ENCODE peak calls at places on chromosomes 3 and 15, in nine cellular contexts. K is A549, T is heart left ventricle, O is cardiac muscle cell, S is epithelial cell of esophagus, X is kidney epithelial cell, V is esophagus muscularis mucosa, E is psoas muscle, C is astrocyte of the spinal cord. D is an unnamed sample.

GRCh38 chr3:67123914-67124313 is 125.8 kb downstream of the KBTBD8 start:
- DNase-seq in K (no peak), T (no peak), O (no peak), S (no peak), X (no peak), V (no peak), E (no peak), C (no peak), D (no peak)

GRCh38 chr15:93042691-93043378 is 46.2 kb downstream of the RGMA start:
- DNase-seq in K (no peak), T (no peak), O (no peak), S (no peak), X (no peak), V (no peak), E (peak), C (no peak), D (no peak)

GRCh38 chr3:135103913-135104312 is 308.9 kb downstream of the EPHB1 start:
- DNase-seq in K (no peak), T (no peak), O (no peak), S (no peak), X (no peak), V (no peak), E (no peak), C (no peak), D (no peak)

GRCh38 chr15:45179221-45179985 is 8.4 kb downstream of the SHF start:
- DNase-seq in K (peak), T (no peak), O (no peak), S (peak), X (no peak), V (no peak), E (no peak), C (no peak), D (no peak)

GRCh38 chr15:64438653-64439447 is 21.5 kb upstream of the ZNF609 start:
- DNase-seq in K (no peak), T (no peak), O (no peak), S (no peak), X (no peak), V (no peak), E (no peak), C (no peak), D (no peak)

GRCh38 chr15:64101018-64101417 is 5.2 kb downstream of the SNX1 start:
- DNase-seq in K (no peak), T (no peak), O (no peak), S (no peak), X (no peak), V (no peak), E (no peak), C (no peak), D (no peak)

GRCh38 chr3:54424283-54424682 is 301.9 kb downstream of the CACNA2D3 start:
- DNase-seq in K (no peak), T (no peak), O (no peak), S (no peak), X (no peak), V (no peak), E (no peak), C (no peak), D (no peak)

GRCh38 chr3:125386811-125387210 is 11.7 kb upstream of the ZNF148 start:
- DNase-seq in K (no peak), T (no peak), O (peak), S (no peak), X (no peak), V (no peak), E (no peak), C (peak), D (no peak)

GRCh38 chr3:81352867-81353266 is 408.6 kb downstream of the GBE1 start:
- DNase-seq in K (peak), T (no peak), O (peak), S (peak), X (no peak), V (no peak), E (no peak), C (peak), D (peak)

GRCh38 chr3:146523536-146523935 is 20.9 kb downstream of the PLSCR1 start:
- DNase-seq in K (no peak), T (no peak), O (no peak), S (no peak), X (no peak), V (no peak), E (no peak), C (no peak), D (no peak)

GRCh38 chr3:23836536-23837230 is 30.9 kb downstream of the UBE2E1 start:
- DNase-seq in K (no peak), T (no peak), O (no peak), S (no peak), X (no peak), V (no peak), E (no peak), C (no peak), D (no peak)

GRCh38 chr3:140854961-140855360 is 86.7 kb upstream of the SLC25A36 start:
- DNase-seq in K (no peak), T (no peak), O (no peak), S (peak), X (no peak), V (no peak), E (no peak), C (no peak), D (no peak)

GRCh38 chr3:111173328-111173900 is 101.8 kb downstream of the NECTIN3 start:
- DNase-seq in K (no peak), T (no peak), O (no peak), S (peak), X (no peak), V (no peak), E (no peak), C (peak), D (no peak)

GRCh38 chr15:74406992-74407705 is 26.6 kb downstream of the SEMA7A start:
- DNase-seq in K (peak), T (no peak), O (peak), S (peak), X (peak), V (no peak), E (no peak), C (peak), D (peak)

GRCh38 chr3:136586580-136586979 is 165.6 kb downstream of the STAG1 start:
- DNase-seq in K (no peak), T (no peak), O (no peak), S (peak), X (no peak), V (no peak), E (no peak), C (no peak), D (no peak)

GRCh38 chr3:124951511-124952390 is 17.2 kb upstream of the MUC13 start:
- DNase-seq in K (no peak), T (no peak), O (peak), S (peak), X (no peak), V (no peak), E (no peak), C (peak), D (no peak)

GRCh38 chr15:43463542-43463941 is 29.4 kb downstream of the TP53BP1 start:
- DNase-seq in K (no peak), T (no peak), O (peak), S (no peak), X (no peak), V (no peak), E (no peak), C (peak), D (no peak)

GRCh38 chr3:160980740-160981139 is 124.4 kb downstream of the B3GALNT1 start:
- DNase-seq in K (no peak), T (no peak), O (no peak), S (no peak), X (no peak), V (no peak), E (no peak), C (no peak), D (no peak)

GRCh38 chr3:47614788-47615187 is 36.1 kb upstream of the CSPG5 start:
- DNase-seq in K (no peak), T (no peak), O (no peak), S (peak), X (no peak), V (no peak), E (no peak), C (no peak), D (no peak)

GRCh38 chr3:131218196-131218595 is 163.4 kb upstream of the NUDT16 start:
- DNase-seq in K (no peak), T (no peak), O (peak), S (peak), X (peak), V (no peak), E (no peak), C (peak), D (no peak)

GRCh38 chr3:51429138-51429537 is 38.1 kb downstream of the RBM15B start:
- DNase-seq in K (no peak), T (no peak), O (no peak), S (no peak), X (no peak), V (no peak), E (no peak), C (no peak), D (no peak)

GRCh38 chr3:79651536-79652065 is 116.2 kb downstream of the ROBO1 start:
- DNase-seq in K (peak), T (no peak), O (no peak), S (peak), X (no peak), V (no peak), E (no peak), C (peak), D (peak)

GRCh38 chr3:69865920-69866679 is 126.8 kb downstream of the MITF start:
- DNase-seq in K (peak), T (peak), O (peak), S (peak), X (peak), V (no peak), E (no peak), C (no peak), D (no peak)

GRCh38 chr3:61821823-61822251 is 260.5 kb downstream of the PTPRG start:
- DNase-seq in K (no peak), T (no peak), O (peak), S (peak), X (no peak), V (no peak), E (no peak), C (peak), D (peak)

GRCh38 chr3:54847361-54847760 is 80.5 kb downstream of the LRTM1 start:
- DNase-seq in K (no peak), T (no peak), O (no peak), S (no peak), X (no peak), V (no peak), E (no peak), C (no peak), D (no peak)

GRCh38 chr3:75631541-75631940 is 32.6 kb upstream of the FRG2C start:
- DNase-seq in K (no peak), T (no peak), O (no peak), S (no peak), X (no peak), V (peak), E (no peak), C (no peak), D (no peak)

GRCh38 chr15:52480990-52481389 is 47.7 kb downstream of the MYO5A start:
- DNase-seq in K (no peak), T (no peak), O (no peak), S (no peak), X (no peak), V (no peak), E (no peak), C (no peak), D (no peak)

GRCh38 chr3:149590691-149591441 is 67.0 kb downstream of the WWTR1 start:
- DNase-seq in K (no peak), T (no peak), O (no peak), S (no peak), X (no peak), V (no peak), E (no peak), C (no peak), D (no peak)

GRCh38 chr3:111667621-111668239 is 72.6 kb upstream of the ZBED2 start:
- DNase-seq in K (no peak), T (peak), O (peak), S (peak), X (no peak), V (no peak), E (peak), C (peak), D (no peak)

GRCh38 chr3:179175358-179175757 is 27.2 kb downstream of the PIK3CA start:
- DNase-seq in K (no peak), T (no peak), O (no peak), S (no peak), X (no peak), V (no peak), E (no peak), C (no peak), D (no peak)

GRCh38 chr3:177211503-177212277 is 14.4 kb upstream of the TBL1XR1 start:
- DNase-seq in K (peak), T (no peak), O (no peak), S (peak), X (no peak), V (no peak), E (no peak), C (no peak), D (peak)

GRCh38 chr15:74365619-74366445 is 1.6 kb downstream of the CYP11A1 start:
- DNase-seq in K (no peak), T (peak), O (peak), S (no peak), X (no peak), V (no peak), E (peak), C (peak), D (no peak)

GRCh38 chr15:62928242-62928995 is 114.1 kb upstream of the TPM1 start:
- DNase-seq in K (peak), T (peak), O (peak), S (peak), X (peak), V (no peak), E (no peak), C (peak), D (peak)
- TF ChIP-seq CTCF in K (peak), T (peak), O (peak), S (peak), X (peak), V (no peak), E (no peak), C (peak), D (peak)

DNA sequence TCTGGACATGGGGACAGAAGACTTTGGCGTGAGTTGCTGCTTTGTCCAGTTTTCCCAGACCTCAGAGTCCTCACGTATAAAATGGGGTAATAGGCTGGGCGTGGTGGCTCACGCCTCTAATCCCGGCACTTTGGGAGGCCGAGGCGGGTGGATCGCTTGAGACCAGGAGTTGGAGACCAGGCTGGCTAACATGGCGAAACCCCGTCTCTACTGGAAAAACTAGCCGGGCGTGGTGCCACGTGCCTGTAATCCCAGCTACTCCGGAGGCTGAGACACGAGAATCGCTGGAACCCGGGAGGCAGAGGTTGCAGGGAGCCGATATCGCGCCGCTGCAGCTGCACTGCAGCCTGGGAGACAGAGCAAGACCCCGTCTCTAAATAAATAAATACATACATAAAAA is 22.7 kb upstream of the IGF1R start:
- DNase-seq in K (no peak), T (no peak), O (no peak), S (no peak), X (no peak), V (no peak), E (no peak), C (no peak), D (no peak)
- H3K4me3 ChIP-seq in K (no peak), T (no peak), O (no peak), S (no peak), X (no peak), V (no peak), E (no peak), C (no peak), D (no peak)

GRCh38 chr3:147619925-147620580 is 210.9 kb downstream of the ZIC1 start:
- DNase-seq in K (no peak), T (no peak), O (no peak), S (no peak), X (no peak), V (no peak), E (no peak), C (peak), D (no peak)

GRCh38 chr3:147618636-147619035 is 209.5 kb downstream of the ZIC1 start:
- DNase-seq in K (no peak), T (no peak), O (no peak), S (no peak), X (no peak), V (no peak), E (no peak), C (peak), D (no peak)

GRCh38 chr3:147613710-147614109 is 204.5 kb downstream of the ZIC1 start:
- DNase-seq in K (no peak), T (no peak), O (no peak), S (no peak), X (no peak), V (no peak), E (no peak), C (peak), D (no peak)

GRCh38 chr3:147614210-147614609 is 205.0 kb downstream of the ZIC1 start:
- DNase-seq in K (no peak), T (no peak), O (no peak), S (no peak), X (no peak), V (no peak), E (no peak), C (peak), D (no peak)

DNA sequence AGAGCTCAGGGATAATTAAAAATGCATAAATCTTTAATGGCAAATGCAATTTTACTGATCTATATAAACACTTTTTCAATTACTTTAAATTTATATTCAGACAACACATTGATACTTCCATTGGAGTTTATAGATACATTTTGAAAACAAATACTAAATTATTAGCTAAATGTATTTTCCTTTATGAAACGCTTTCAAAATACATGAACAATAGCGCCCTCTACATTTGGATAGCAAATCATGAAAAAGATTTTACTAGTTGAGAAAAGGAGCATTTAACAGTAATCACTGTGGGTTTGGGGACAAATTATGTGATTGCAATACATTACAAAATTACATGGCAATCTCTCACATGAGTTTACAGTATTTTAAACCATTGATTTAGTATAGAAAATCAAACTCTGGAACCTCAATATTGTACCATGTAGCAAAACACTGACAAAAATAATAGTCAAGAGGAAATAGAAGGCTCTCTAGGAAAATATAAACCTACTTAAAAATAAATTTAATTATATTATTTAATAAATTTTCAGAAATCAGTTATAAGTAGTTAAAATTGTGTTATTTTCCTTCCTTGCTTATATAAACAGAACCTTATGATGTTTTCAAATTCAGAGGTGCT is 207.9 kb downstream of the ZIC1 start:
- DNase-seq in K (peak), T (no peak), O (peak), S (peak), X (no peak), V (no peak), E (no peak), C (peak), D (no peak)
- TF ChIP-seq CTCF in K (peak), T (peak), O (peak), S (peak), X (peak), V (no peak), E (peak), C (peak), D (peak)

GRCh38 chr15:22979699-22980188 is 424 bp downstream of the CYFIP1 start:
- DNase-seq in K (no peak), T (peak), O (peak), S (peak), X (no peak), V (no peak), E (peak), C (no peak), D (no peak)

GRCh38 chr15:22980189-22981136 is at the start of gene CYFIP1:
- DNase-seq in K (peak), T (peak), O (peak), S (peak), X (peak), V (no peak), E (peak), C (peak), D (no peak)

GRCh38 chr15:22978691-22979068 is 1.5 kb downstream of the CYFIP1 start:
- DNase-seq in K (no peak), T (no peak), O (no peak), S (no peak), X (no peak), V (no peak), E (no peak), C (no peak), D (no peak)

GRCh38 chr15:22979069-22979698 is 984 bp downstream of the CYFIP1 start:
- DNase-seq in K (peak), T (peak), O (peak), S (peak), X (no peak), V (no peak), E (peak), C (peak), D (no peak)

GRCh38 chr15:22981336-22981840 is 1.2 kb upstream of the CYFIP1 start:
- DNase-seq in K (no peak), T (no peak), O (no peak), S (no peak), X (no peak), V (no peak), E (no peak), C (no peak), D (no peak)
- H3K4me3 ChIP-seq in K (peak), T (no peak), O (no peak), S (peak), X (no peak), V (no peak), E (peak), C (no peak), D (peak)

GRCh38 chr3:154214320-154214719 is 93.1 kb downstream of the ARHGEF26 start:
- DNase-seq in K (no peak), T (no peak), O (no peak), S (peak), X (no peak), V (no peak), E (no peak), C (peak), D (no peak)

GRCh38 chr3:154220462-154220861 is 99.3 kb downstream of the ARHGEF26 start:
- DNase-seq in K (no peak), T (no peak), O (no peak), S (no peak), X (no peak), V (no peak), E (no peak), C (no peak), D (no peak)

GRCh38 chr3:154217663-154218062 is 96.5 kb downstream of the ARHGEF26 start:
- DNase-seq in K (no peak), T (no peak), O (no peak), S (no peak), X (no peak), V (no peak), E (no peak), C (no peak), D (no peak)

GRCh38 chr3:154224366-154224765 is 99.9 kb downstream of the DHX36 start:
- DNase-seq in K (no peak), T (no peak), O (no peak), S (no peak), X (no peak), V (no peak), E (no peak), C (no peak), D (no peak)

GRCh38 chr3:154218728-154219127 is 97.5 kb downstream of the ARHGEF26 start:
- DNase-seq in K (no peak), T (no peak), O (no peak), S (no peak), X (no peak), V (no peak), E (no peak), C (no peak), D (no peak)
- TF ChIP-seq CTCF in K (no peak), T (no peak), O (no peak), S (no peak), X (no peak), V (no peak), E (no peak), C (no peak), D (no peak)

GRCh38 chr3:152405915-152406802 is 137.4 kb downstream of the MBNL1 start:
- DNase-seq in K (peak), T (no peak), O (peak), S (peak), X (no peak), V (no peak), E (no peak), C (peak), D (no peak)
- H3K4me3 ChIP-seq in K (no peak), T (no peak), O (no peak), S (peak), X (no peak), V (peak), E (peak), C (no peak), D (no peak)

DNA sequence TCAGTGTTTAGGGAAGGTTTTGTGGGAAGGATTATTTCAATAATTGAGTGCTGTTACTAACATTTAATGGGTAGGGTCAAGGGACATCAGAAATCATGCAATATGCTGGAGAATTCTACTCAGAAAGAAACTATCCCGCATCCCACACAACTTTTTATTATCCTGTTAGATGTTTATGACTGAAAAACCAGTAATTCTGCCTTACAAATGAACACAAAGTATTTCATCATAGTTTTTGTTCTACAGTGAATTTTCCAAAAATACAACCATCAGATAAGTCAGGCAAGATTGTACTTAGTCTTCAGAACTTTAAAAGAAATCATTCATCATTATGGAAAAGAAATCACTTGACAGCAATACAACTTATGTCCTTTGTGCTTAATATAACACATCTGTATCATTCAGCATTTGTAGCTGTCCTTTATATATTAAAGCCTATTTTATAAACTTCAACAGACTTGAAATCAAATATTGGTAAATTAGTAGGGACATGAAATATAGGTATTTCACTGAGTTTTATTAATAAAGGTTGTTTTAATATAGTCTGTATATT is 61.9 kb downstream of the TRPM7 start:
- DNase-seq in K (no peak), T (no peak), O (peak), S (no peak), X (no peak), V (no peak), E (no peak), C (no peak), D (no peak)
- TF ChIP-seq CTCF in K (no peak), T (no peak), O (no peak), S (no peak), X (no peak), V (no peak), E (no peak), C (no peak), D (no peak)